ENCODE peak calls at places on chromosomes 5 and 9, in five cellular contexts. H is psoas muscle, N is endothelial cell, X is endodermal cell, B is IMR-90. W is an unnamed sample.

GRCh38 chr5:317086-317811 is 4.3 kb upstream of the AHRR start:
- DNase-seq in X (peak), B (peak), H (no peak), N (peak), W (peak)

GRCh38 chr5:75037106-75037505 is 15.3 kb downstream of the GCNT4 start:
- DNase-seq in B (peak), X (peak), N (no peak), H (no peak), W (no peak)

GRCh38 chr5:98173334-98173733 is 600.1 kb upstream of the RGMB start:
- DNase-seq in H (no peak), X (no peak), N (no peak), B (peak), W (no peak)

GRCh38 chr5:123708074-123708806 is 196.3 kb downstream of the CSNK1G3 start:
- DNase-seq in B (peak), H (no peak), N (no peak), X (no peak), W (no peak)

GRCh38 chr9:106771618-106772017 is 91.3 kb upstream of the ZNF462 start:
- DNase-seq in H (peak), B (no peak), X (no peak), N (no peak), W (no peak)

GRCh38 chr5:53109041-53109435 is 519 bp downstream of the MOCS2 start:
- DNase-seq in B (no peak), X (no peak), N (no peak), H (no peak), W (no peak)

GRCh38 chr9:4425358-4426045 is 64.8 kb upstream of the SLC1A1 start:
- DNase-seq in N (peak), X (no peak), H (no peak), B (no peak), W (no peak)

GRCh38 chr5:171644536-171644935 is 141.1 kb upstream of the SMIM23 start:
- DNase-seq in X (peak), H (no peak), N (no peak), B (peak), W (no peak)

GRCh38 chr9:137178201-137178938 is 6.5 kb upstream of the TMEM210 start:
- DNase-seq in X (no peak), N (no peak), B (no peak), H (no peak), W (no peak)

GRCh38 chr9:134214766-134215394 is 50.5 kb upstream of the RNU6ATAC start:
- DNase-seq in N (no peak), X (no peak), B (no peak), H (peak), W (no peak)

GRCh38 chr5:59729820-59730219 is 163.7 kb downstream of the PDE4D start:
- DNase-seq in X (no peak), N (no peak), B (no peak), H (no peak), W (no peak)

GRCh38 chr5:132747064-132747692 is at the start of gene CCNI2:
- DNase-seq in N (peak), H (peak), B (no peak), X (peak), W (peak)

GRCh38 chr5:149605998-149606721 is 24.9 kb downstream of the ARHGEF37 start:
- DNase-seq in X (no peak), B (peak), N (no peak), H (peak), W (no peak)

GRCh38 chr5:123810253-123810652 is 298.3 kb downstream of the CSNK1G3 start:
- DNase-seq in N (no peak), H (no peak), B (no peak), X (peak), W (peak)

GRCh38 chr5:179217356-179217755 is 127.9 kb downstream of the ADAMTS2 start:
- DNase-seq in H (no peak), X (no peak), B (peak), N (no peak), W (no peak)

GRCh38 chr9:94085062-94085639 is 887 bp downstream of the PTPDC1 start:
- DNase-seq in X (peak), H (no peak), N (no peak), B (peak), W (peak)

GRCh38 chr5:138391859-138392386 is 39.4 kb downstream of the KDM3B start:
- DNase-seq in N (no peak), H (peak), B (no peak), X (no peak), W (no peak)

GRCh38 chr5:98796197-98796972 is 22.9 kb downstream of the RGMB start:
- DNase-seq in N (peak), B (peak), X (peak), H (no peak), W (peak)

GRCh38 chr9:2718001-2718697 is 839 bp downstream of the KCNV2 start:
- DNase-seq in X (no peak), N (no peak), H (peak), B (no peak), W (no peak)

GRCh38 chr9:110875275-110875674 is 163.0 kb downstream of the LPAR1 start:
- DNase-seq in B (no peak), X (peak), H (peak), N (peak), W (no peak)

GRCh38 chr9:130364619-130365322 is 80.0 kb upstream of the ASS1 start:
- DNase-seq in B (no peak), H (no peak), X (no peak), N (no peak), W (no peak)

GRCh38 chr5:36606052-36606436 is 362 bp upstream of the SLC1A3 start:
- DNase-seq in N (no peak), B (no peak), H (no peak), X (no peak), W (no peak)

GRCh38 chr5:132294728-132295504 is 722 bp downstream of the SLC22A4 start:
- DNase-seq in H (peak), B (peak), N (peak), X (peak), W (peak)

GRCh38 chr5:134975078-134975715 is 7.5 kb downstream of the CATSPER3 start:
- DNase-seq in B (peak), H (no peak), N (no peak), X (no peak), W (no peak)

GRCh38 chr9:97512966-97513560 is 11.6 kb downstream of the TMOD1 start:
- DNase-seq in X (peak), H (no peak), B (no peak), N (no peak), W (no peak)

DNA sequence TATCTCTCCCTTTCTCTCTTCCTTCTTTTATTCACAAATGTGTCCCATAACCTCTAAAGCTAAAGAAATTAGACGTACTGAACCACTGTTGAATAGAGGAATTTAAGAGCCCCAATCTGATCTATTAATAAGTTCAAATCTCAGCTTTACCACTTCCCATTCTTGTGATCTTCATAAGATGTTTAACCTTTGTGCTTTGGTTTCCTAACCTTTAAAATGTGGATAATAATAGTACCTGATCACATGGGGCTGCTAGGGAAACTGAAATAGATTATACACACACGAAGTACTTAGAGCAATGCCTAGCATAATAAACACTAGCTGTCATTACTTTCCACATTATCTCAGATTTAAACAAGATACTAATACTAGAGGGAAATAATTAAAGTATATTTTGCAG is 324.3 kb upstream of the SEMA6A start:
- DNase-seq in X (no peak), H (no peak), B (no peak), N (no peak), W (no peak)
- TF ChIP-seq CTCF in X (no peak), H (no peak), B (no peak), N (no peak), W (no peak)

DNA sequence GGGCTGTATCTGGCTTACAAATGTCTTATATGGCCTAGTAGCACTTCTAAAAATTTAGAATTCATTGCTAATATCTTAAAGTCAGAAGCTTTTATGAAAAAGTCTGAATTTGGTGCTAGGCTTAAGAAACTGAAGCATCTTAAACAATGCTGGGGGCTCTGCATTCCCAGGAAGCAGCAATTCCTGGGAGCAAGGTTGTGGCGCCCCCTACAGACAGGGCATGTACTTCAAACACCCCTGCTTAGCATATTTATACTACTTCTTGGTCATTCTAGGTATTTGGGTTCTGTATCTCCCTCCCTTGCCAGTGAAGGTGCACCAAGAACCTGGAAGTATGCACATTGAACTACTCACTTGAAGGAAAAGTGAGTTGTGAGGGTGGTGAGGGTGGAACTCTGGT is 64.6 kb upstream of the GRIA1 start:
- DNase-seq in H (no peak), B (no peak), X (peak), N (peak), W (no peak)
- TF ChIP-seq CTCF in H (no peak), B (no peak), X (peak), N (peak), W (peak)

GRCh38 chr9:127698386-127698785 is 8.4 kb upstream of the CFAP157 start:
- DNase-seq in N (no peak), B (no peak), H (no peak), X (no peak), W (no peak)

GRCh38 chr9:127700594-127701255 is 6.1 kb upstream of the CFAP157 start:
- DNase-seq in X (no peak), N (no peak), B (no peak), H (no peak), W (no peak)

GRCh38 chr9:127697575-127697974 is 9.2 kb upstream of the CFAP157 start:
- DNase-seq in H (no peak), B (no peak), N (no peak), X (no peak), W (no peak)

GRCh38 chr9:127700140-127700539 is 6.6 kb upstream of the CFAP157 start:
- DNase-seq in B (no peak), N (no peak), H (no peak), X (no peak), W (no peak)

DNA sequence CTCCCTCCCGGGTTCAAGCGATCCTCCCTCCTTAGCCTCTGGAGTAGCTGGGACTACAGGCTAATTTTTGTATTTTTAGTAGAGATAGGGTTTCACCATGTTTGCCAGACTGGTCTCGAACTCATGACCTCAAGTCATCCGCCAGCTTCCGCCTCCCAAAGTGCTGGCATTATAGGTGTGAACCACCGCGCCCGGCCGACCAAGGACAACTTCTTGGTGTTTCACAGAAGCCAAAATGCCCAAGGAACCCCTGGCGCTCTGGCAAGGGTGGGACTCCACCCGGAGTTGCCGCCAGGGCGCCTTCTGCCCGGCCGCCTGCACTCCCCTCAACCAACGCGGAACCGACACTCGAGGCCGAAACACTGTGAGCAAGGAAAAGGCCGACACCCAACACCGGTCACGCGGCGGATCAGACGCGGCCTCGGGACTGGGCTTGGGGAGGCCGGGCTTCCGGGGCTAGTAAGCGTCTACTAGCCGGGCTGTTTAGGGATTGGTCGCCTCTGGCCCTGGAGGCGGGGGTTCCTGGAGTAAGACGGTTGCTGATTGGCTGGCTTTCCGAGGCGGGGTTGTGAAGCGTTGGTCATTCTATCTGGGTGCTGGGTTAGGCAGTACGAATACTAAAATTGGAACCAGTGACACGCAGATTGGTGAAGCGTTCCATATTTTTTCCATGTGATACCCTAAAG is 7.7 kb upstream of the CFAP157 start:
- DNase-seq in N (peak), B (peak), H (peak), X (peak), W (peak)
- TF ChIP-seq CTCF in N (no peak), B (no peak), H (peak), X (peak), W (no peak)

GRCh38 chr5:157324237-157324636 is 58.3 kb downstream of the CYFIP2 start:
- DNase-seq in X (peak), N (peak), B (no peak), H (no peak), W (peak)
- TF ChIP-seq CTCF in X (peak), N (peak), B (peak), H (no peak), W (peak)

W was measured in nephron progenitor cell.